ENCODE peak calls at places on chromosomes 12 and 14, in seven cellular contexts. S is stimulated activated CD4-positive, alpha-beta T cell treated with anti-CD3 and anti-CD28 coated beads, TNF-alpha, amount 100 ng/mL, for 1 hour; F is body of pancreas; A is stimulated activated CD8-positive, alpha-beta memory T cell treated with anti-CD3 and anti-CD28 coated beads, Interleukin-2, amount 100 ng/mL, for 1 hour; K is psoas muscle; Z is HFF-Myc; U is left cardiac atrium. J is an unnamed sample.

GRCh38 chr14:90381999-90382451 is 14.8 kb upstream of the CALM1 start:
- DNase-seq in Z (no peak), F (peak), S (no peak), K (peak), U (peak), A (no peak), J (peak)

GRCh38 chr14:39469094-39469710 is 37.0 kb upstream of the FBXO33 start:
- DNase-seq in A (no peak), S (no peak), F (no peak), Z (no peak), K (no peak), U (no peak), J (no peak)

GRCh38 chr12:108701779-108702435 is 29.4 kb downstream of the CORO1C start:
- DNase-seq in Z (no peak), U (no peak), K (no peak), S (no peak), F (no peak), A (no peak), J (no peak)

GRCh38 chr14:81311128-81311527 is 89.0 kb downstream of the STON2 start:
- DNase-seq in Z (no peak), U (no peak), A (no peak), F (no peak), K (no peak), S (no peak), J (no peak)

GRCh38 chr12:131221061-131221945 is 267.6 kb downstream of the ADGRD1 start:
- DNase-seq in F (no peak), U (no peak), S (no peak), A (no peak), Z (no peak), K (no peak), J (no peak)

GRCh38 chr14:75876526-75876925 is 105.3 kb downstream of the TGFB3 start:
- DNase-seq in A (no peak), S (no peak), U (no peak), K (no peak), F (peak), Z (no peak), J (no peak)

GRCh38 chr14:90510208-90510607 is 113.4 kb downstream of the CALM1 start:
- DNase-seq in U (peak), F (peak), S (no peak), A (no peak), Z (no peak), K (no peak), J (no peak)

GRCh38 chr14:75299064-75299463 is 20.4 kb downstream of the FOS start:
- DNase-seq in S (no peak), U (peak), Z (no peak), F (peak), A (no peak), K (peak), J (no peak)

GRCh38 chr14:22972313-22972930 is 9.9 kb downstream of the AJUBA start:
- DNase-seq in K (no peak), S (no peak), U (no peak), Z (no peak), A (no peak), F (no peak), J (no peak)

GRCh38 chr12:54956818-54957641 is 27.5 kb downstream of the TESPA1 start:
- DNase-seq in U (no peak), Z (no peak), S (no peak), F (no peak), K (no peak), A (no peak), J (no peak)

GRCh38 chr14:85428926-85429325 is 101.0 kb upstream of the FLRT2 start:
- DNase-seq in K (no peak), S (no peak), A (no peak), U (no peak), Z (no peak), F (no peak), J (no peak)

GRCh38 chr14:95523051-95523817 is 6.8 kb upstream of the SYNE3 start:
- DNase-seq in U (no peak), F (no peak), Z (no peak), A (no peak), S (no peak), K (no peak), J (no peak)

J was measured in ureter.